ENCODE peak calls at places on chromosomes 11 and 22, in seven cellular contexts. T, P, W, A, Z, M and U are unnamed samples.

GRCh38 chr22:45709004-45709739 is 37.5 kb downstream of the ATXN10 start:
- DNase-seq in M (no peak), W (peak), A (no peak), T (no peak), P (no peak), Z (no peak), U (no peak)

GRCh38 chr11:45806072-45806933 is 1.4 kb downstream of the SLC35C1 start:
- DNase-seq in P (no peak), T (no peak), Z (no peak), M (no peak), A (no peak), W (no peak), U (no peak)

GRCh38 chr11:116696381-116696941 is 76.3 kb downstream of the BUD13 start:
- DNase-seq in Z (no peak), M (no peak), P (no peak), A (no peak), T (no peak), W (peak), U (no peak)

GRCh38 chr22:20429254-20430100 is 8.1 kb downstream of the SCARF2 start:
- DNase-seq in M (peak), P (peak), A (peak), W (peak), Z (peak), T (peak), U (peak)

GRCh38 chr11:44680982-44681597 is 45.7 kb upstream of the TSPAN18 start:
- DNase-seq in M (no peak), T (no peak), W (no peak), A (no peak), P (no peak), Z (peak), U (no peak)

GRCh38 chr11:133197425-133197824 is 334.9 kb downstream of the OPCML start:
- DNase-seq in P (no peak), T (no peak), A (no peak), W (no peak), M (no peak), Z (no peak), U (no peak)

GRCh38 chr11:64208086-64208795 is 1.7 kb downstream of the FERMT3 start:
- DNase-seq in P (no peak), T (no peak), A (no peak), Z (no peak), M (peak), W (no peak), U (no peak)

GRCh38 chr11:118214210-118214914 is 10.4 kb downstream of the JAML start:
- DNase-seq in M (peak), Z (no peak), W (no peak), A (no peak), P (peak), T (no peak), U (no peak)

GRCh38 chr11:66268953-66269906 is 791 bp downstream of the RAB1B start:
- DNase-seq in Z (no peak), M (peak), P (peak), T (no peak), A (no peak), W (peak), U (no peak)